ENCODE peak calls at places on chromosomes 4 and X, in seven cellular contexts. X is tibial artery, S is prostate gland, F is SJSA1, I is transverse colon, L is neuronal stem cell, O is PC-9. E is an unnamed sample. For H3K4me1, the result is how much of the 10 kb centered on the place peaks cover.

GRCh38 chr4:3720461-3720860 is 45.7 kb upstream of the ADRA2C start:
- DNase-seq in O (no peak), X (no peak), I (no peak), L (no peak), F (no peak), S (no peak), E (no peak)

GRCh38 chrX:135505356-135505755 is 15.1 kb upstream of the INTS6L start:
- DNase-seq in X (no peak), I (no peak), L (no peak), O (no peak), S (no peak), F (no peak), E (peak)

GRCh38 chr4:99614491-99614890 is 39.9 kb downstream of the MTTP start:
- DNase-seq in F (no peak), S (no peak), I (no peak), O (peak), L (no peak), X (no peak), E (no peak)

GRCh38 chr4:54525602-54526001 is 132.2 kb upstream of the KIT start:
- DNase-seq in S (no peak), F (no peak), L (no peak), O (peak), X (no peak), I (no peak), E (peak)

GRCh38 chr4:100486496-100486895 is 31.3 kb downstream of the EMCN start:
- DNase-seq in F (no peak), I (no peak), S (no peak), O (no peak), X (no peak), L (no peak), E (no peak)

GRCh38 chrX:905828-906566 is 275.4 kb downstream of the SHOX start:
- DNase-seq in S (no peak), I (no peak), L (no peak), X (no peak), F (no peak), O (no peak), E (no peak)

GRCh38 chr4:144283496-144283895 is 143.0 kb upstream of the GYPA start:
- DNase-seq in F (peak), X (no peak), L (no peak), S (no peak), I (no peak), O (no peak), E (no peak)

GRCh38 chr4:82820689-82821088 is 22.1 kb upstream of the SCD5 start:
- DNase-seq in I (no peak), S (no peak), F (no peak), O (no peak), L (no peak), X (no peak), E (no peak)

GRCh38 chr4:121096174-121096573 is 23.8 kb upstream of the NDNF start:
- DNase-seq in I (no peak), X (no peak), L (no peak), O (no peak), F (no peak), S (no peak), E (no peak)

GRCh38 chrX:133265331-133265730 is 47.2 kb upstream of the TFDP3 start:
- DNase-seq in S (no peak), O (no peak), L (peak), I (no peak), F (peak), X (no peak), E (no peak)

GRCh38 chrX:149010026-149010898 is 494.8 kb downstream of the IDS start:
- DNase-seq in X (no peak), O (no peak), F (no peak), L (no peak), S (no peak), I (no peak), E (no peak)

GRCh38 chr4:141810038-141810701 is 173.8 kb downstream of the IL15 start:
- DNase-seq in X (no peak), F (no peak), S (no peak), L (no peak), O (no peak), I (no peak), E (no peak)

GRCh38 chrX:18873189-18873791 is 110.6 kb downstream of the PHKA2 start:
- DNase-seq in I (no peak), F (peak), O (peak), L (no peak), S (no peak), X (peak), E (peak)

GRCh38 chr4:90292438-90292837 is 165.2 kb downstream of the CCSER1 start:
- DNase-seq in X (no peak), O (no peak), I (no peak), L (no peak), F (no peak), S (no peak), E (no peak)

GRCh38 chrX:151402719-151403390 is 5.8 kb downstream of the VMA21 start:
- DNase-seq in F (no peak), L (no peak), X (no peak), S (peak), O (no peak), I (no peak), E (no peak)
- H3K27ac ChIP-seq in F (no peak), L (no peak), X (no peak), S (no peak), O (no peak), I (no peak), E (no peak)

DNA sequence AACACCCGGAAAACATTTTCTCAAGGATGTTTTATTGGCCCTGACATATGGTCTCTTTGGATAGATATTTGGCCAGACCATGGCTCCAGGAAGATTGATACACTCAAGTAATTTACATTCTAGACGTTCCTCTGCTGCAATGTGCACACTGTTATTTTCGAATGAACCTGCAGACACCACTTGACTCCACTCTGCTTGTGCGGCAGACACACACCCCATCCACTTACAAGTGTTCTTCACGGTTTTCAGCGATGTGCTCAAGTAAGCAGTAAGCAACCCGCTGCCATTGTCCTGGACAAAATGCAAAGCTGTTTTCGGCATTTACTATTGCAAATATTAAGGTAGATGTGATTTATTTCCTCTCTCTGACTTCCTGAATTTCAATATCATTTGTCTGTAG is 12.0 kb upstream of the GPM6A start:
- DNase-seq in X (no peak), S (no peak), F (no peak), O (no peak), L (no peak), I (no peak), E (no peak)
- H3K4me1 ChIP-seq in X (under half), S (under half), F (under half), O (under half), L (under half), I (under half), E (under half)

GRCh38 chr4:118753685-118754084 is 68.5 kb downstream of the METTL14 start:
- DNase-seq in F (no peak), X (no peak), L (no peak), I (no peak), S (no peak), O (no peak), E (no peak)
- H3K27ac ChIP-seq in F (no peak), X (peak), L (no peak), I (peak), S (peak), O (no peak), E (no peak)

DNA sequence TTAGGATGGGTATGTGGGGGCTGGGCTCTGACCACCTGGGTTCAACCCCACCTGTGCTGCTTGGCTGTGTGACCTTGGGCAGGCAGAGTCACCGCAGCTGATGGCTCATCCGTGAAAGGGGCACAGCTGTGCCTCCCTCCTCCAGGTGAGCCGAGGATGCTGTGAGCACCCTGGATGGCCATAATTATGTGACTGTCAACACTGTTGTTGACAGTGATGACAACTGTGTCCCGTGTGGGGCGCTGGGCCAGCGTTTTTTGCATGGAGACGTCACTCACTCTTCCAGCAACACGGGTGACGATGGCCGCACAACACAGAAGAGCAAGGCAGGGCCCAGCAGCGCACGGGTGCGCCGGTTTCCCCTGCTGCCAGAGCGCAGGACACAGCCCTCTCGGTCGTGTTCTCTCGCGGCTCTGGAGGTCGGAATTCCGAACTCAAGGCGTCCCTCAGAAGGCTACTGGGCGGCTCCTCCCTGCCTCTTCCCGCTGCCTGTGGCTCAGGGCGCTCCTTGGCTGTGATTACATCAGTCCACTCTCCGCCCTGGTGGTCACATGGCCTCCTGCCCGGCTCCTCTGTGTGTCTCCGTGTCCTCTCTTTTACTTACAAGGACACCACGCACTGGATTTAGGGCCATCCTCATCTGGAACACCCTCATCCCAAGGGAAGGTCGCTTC is 1.3 kb downstream of the SH3TC1 start:
- DNase-seq in S (peak), O (no peak), L (no peak), X (peak), I (peak), F (no peak), E (no peak)
- H3K4me1 ChIP-seq in S (under half), O (under half), L (under half), X (under half), I (under half), F (under half), E (under half)

GRCh38 chr4:1969928-1970723 is 38.6 kb downstream of the NELFA start:
- DNase-seq in I (no peak), F (no peak), L (no peak), X (no peak), S (no peak), O (no peak), E (no peak)
- H3K27ac ChIP-seq in I (no peak), F (no peak), L (no peak), X (no peak), S (no peak), O (no peak), E (no peak)

GRCh38 chrX:39011454-39012204 is 210.4 kb downstream of the MID1IP1 start:
- DNase-seq in S (no peak), X (peak), O (no peak), I (peak), L (no peak), F (peak), E (peak)
- H3K4me1 ChIP-seq in S (under half), X (under half), O (under half), I (under half), L (under half), F (under half), E (under half)

GRCh38 chr4:80268081-80268823 is 1.8 kb downstream of the FGF5 start:
- DNase-seq in L (no peak), F (no peak), X (no peak), O (no peak), I (no peak), S (no peak), E (peak)
- H3K27ac ChIP-seq in L (no peak), F (no peak), X (no peak), O (no peak), I (peak), S (no peak), E (no peak)

GRCh38 chr4:1408418-1408817 is 2.2 kb upstream of the NKX1-1 start:
- DNase-seq in F (no peak), O (no peak), S (peak), I (no peak), X (no peak), L (no peak), E (no peak)
- H3K4me1 ChIP-seq in F (under half), O (under half), S (under half), I (under half), X (under half), L (under half), E (under half)

E was measured in foreskin keratinocyte.